ENCODE peak calls at places on chromosomes 2 and 18, in ten cellular contexts. N, A, X, K, J, P, M, L, B and H are unnamed samples.

GRCh38 chr18:54983041-54983686 is 23.9 kb upstream of the CCDC68 start:
- DNase-seq in N (peak), A (peak), X (no peak), K (no peak), J (no peak), P (no peak), M (no peak), L (no peak), B (no peak), H (no peak)

GRCh38 chr2:104936504-104936903 is 82.6 kb downstream of the POU3F3 start:
- DNase-seq in N (no peak), A (no peak), X (no peak), K (no peak), J (no peak), P (no peak), M (no peak), L (no peak), B (no peak), H (no peak)

GRCh38 chr2:215884741-215885140 is 128.6 kb downstream of the MREG start:
- DNase-seq in N (no peak), A (no peak), X (no peak), K (no peak), J (no peak), P (no peak), M (no peak), L (no peak), B (no peak), H (no peak)

GRCh38 chr2:19786408-19787058 is 115.2 kb downstream of the TTC32 start:
- DNase-seq in N (peak), A (peak), X (no peak), K (no peak), J (no peak), P (no peak), M (no peak), L (no peak), B (no peak), H (no peak)

GRCh38 chr2:206158563-206159345 is 490 bp downstream of the NDUFS1 start:
- DNase-seq in N (peak), A (peak), X (no peak), K (no peak), J (no peak), P (no peak), M (no peak), L (no peak), B (no peak), H (no peak)

GRCh38 chr2:188984680-188985079 is 10.5 kb downstream of the COL3A1 start:
- DNase-seq in N (no peak), A (no peak), X (no peak), K (peak), J (no peak), P (no peak), M (no peak), L (no peak), B (no peak), H (no peak)

GRCh38 chr18:27057459-27058302 is 127.4 kb downstream of the CHST9 start:
- DNase-seq in N (no peak), A (no peak), X (peak), K (peak), J (peak), P (peak), M (no peak), L (no peak), B (no peak), H (no peak)

GRCh38 chr2:1509271-1509995 is 96.2 kb downstream of the TPO start:
- DNase-seq in N (no peak), A (no peak), X (no peak), K (peak), J (no peak), P (no peak), M (no peak), L (no peak), B (peak), H (no peak)

GRCh38 chr2:239271471-239272255 is 129.2 kb downstream of the HDAC4 start:
- DNase-seq in N (no peak), A (no peak), X (no peak), K (no peak), J (no peak), P (no peak), M (peak), L (no peak), B (peak), H (no peak)

GRCh38 chr18:48950536-48951447 is at the start of gene SMAD7:
- DNase-seq in N (peak), A (no peak), X (peak), K (no peak), J (no peak), P (no peak), M (peak), L (no peak), B (no peak), H (no peak)

GRCh38 chr18:76988015-76988826 is 144.4 kb downstream of the MBP start:
- DNase-seq in N (no peak), A (no peak), X (no peak), K (no peak), J (peak), P (peak), M (no peak), L (no peak), B (no peak), H (no peak)